ENCODE peak calls at places on chromosomes 1 and 21, in four cellular contexts. J is Peyer's patch, Q is A549, H is IMR-90. E is an unnamed sample.

GRCh38 chr1:55965981-55966461 is 613.3 kb downstream of the PLPP3 start:
- DNase-seq in J (no peak), Q (no peak), H (peak; percentile 65), E (peak; percentile 55)

GRCh38 chr1:217562229-217562878 is 68.5 kb downstream of the GPATCH2 start:
- DNase-seq in J (no peak), Q (peak; percentile 25), H (peak; percentile 86), E (peak; percentile 91)

GRCh38 chr21:42040411-42041180 is 30.4 kb upstream of the ZBTB21 start:
- DNase-seq in J (no peak), Q (peak; percentile 58), H (peak; percentile 100), E (peak; percentile 99)

GRCh38 chr1:98336472-98337118 is 324.9 kb upstream of the SNX7 start:
- DNase-seq in J (no peak), Q (no peak), H (no peak), E (no peak)

GRCh38 chr1:94236021-94236491 is 1.3 kb downstream of the ARHGAP29 start:
- DNase-seq in J (no peak), Q (no peak), H (peak; percentile 8), E (no peak)

GRCh38 chr1:210687582-210688279 is 359.0 kb downstream of the HHAT start:
- DNase-seq in J (no peak), Q (peak; percentile 53), H (peak; percentile 12), E (no peak)

GRCh38 chr1:25556791-25557476 is 13.5 kb downstream of the LDLRAP1 start:
- DNase-seq in J (no peak), Q (peak; percentile 14), H (peak; percentile 41), E (peak; percentile 64)

GRCh38 chr21:36504067-36505058 is 24.4 kb upstream of the CLDN14 start:
- DNase-seq in J (peak; percentile 64), Q (peak; percentile 44), H (peak; percentile 68), E (peak; percentile 66)

GRCh38 chr1:85440584-85440983 is 24.4 kb downstream of the DDAH1 start:
- DNase-seq in J (no peak), Q (no peak), H (no peak), E (no peak)

GRCh38 chr1:190852611-190853010 is 374.9 kb upstream of the BRINP3 start:
- DNase-seq in J (no peak), Q (no peak), H (no peak), E (no peak)

GRCh38 chr1:158189637-158190036 is 8.9 kb downstream of the CD1D start:
- DNase-seq in J (no peak), Q (no peak), H (no peak), E (no peak)

GRCh38 chr1:172585861-172586260 is 52.9 kb downstream of the SUCO start:
- DNase-seq in J (no peak), Q (no peak), H (no peak), E (no peak)

GRCh38 chr1:236854602-236854978 is 59.5 kb downstream of the MTR start:
- DNase-seq in J (no peak), Q (no peak), H (peak; percentile 46), E (peak; percentile 42)

GRCh38 chr1:245961137-245961540 is 545.9 kb downstream of the SMYD3 start:
- DNase-seq in J (no peak), Q (no peak), H (peak; percentile 44), E (peak; percentile 83)

GRCh38 chr1:239884776-239885175 is 206.9 kb upstream of the FMN2 start:
- DNase-seq in J (no peak), Q (no peak), H (no peak), E (peak; percentile 30)

GRCh38 chr1:205376739-205377138 is 20.0 kb upstream of the KLHDC8A start:
- DNase-seq in J (no peak), Q (peak; percentile 38), H (no peak), E (no peak)

GRCh38 chr21:33948096-33948950 is 32.7 kb upstream of the ATP5PO start:
- DNase-seq in J (peak; percentile 92), Q (peak; percentile 62), H (peak; percentile 30), E (peak; percentile 47)

GRCh38 chr1:204828352-204828850 is 42.3 kb upstream of the NFASC start:
- DNase-seq in J (peak; percentile 69), Q (peak; percentile 60), H (no peak), E (peak; percentile 12)

GRCh38 chr1:12085643-12086260 is 22.6 kb downstream of the TNFRSF8 start:
- DNase-seq in J (no peak), Q (no peak), H (no peak), E (no peak)

GRCh38 chr1:216632980-216633379 is 90.2 kb downstream of the ESRRG start:
- DNase-seq in J (no peak), Q (no peak), H (no peak), E (no peak)

GRCh38 chr1:202018476-202019234 is 8.3 kb downstream of the ELF3 start:
- DNase-seq in J (peak; percentile 86), Q (peak; percentile 99), H (no peak), E (peak; percentile 51)

GRCh38 chr21:44765231-44766013 is 36.2 kb downstream of the UBE2G2 start:
- DNase-seq in J (no peak), Q (no peak), H (no peak), E (no peak)

GRCh38 chr1:156600733-156601121 is 552 bp downstream of the GPATCH4 start:
- DNase-seq in J (no peak), Q (no peak), H (no peak), E (peak; percentile 15)

GRCh38 chr1:156598125-156598524 is 3.2 kb downstream of the GPATCH4 start:
- DNase-seq in J (no peak), Q (no peak), H (no peak), E (no peak)

GRCh38 chr1:156601122-156601830 is at the start of gene GPATCH4:
- DNase-seq in J (peak; percentile 89), Q (peak; percentile 92), H (peak; percentile 92), E (peak; percentile 90)

GRCh38 chr1:156598731-156599432 is 2.4 kb downstream of the GPATCH4 start:
- DNase-seq in J (no peak), Q (no peak), H (no peak), E (no peak)

DNA sequence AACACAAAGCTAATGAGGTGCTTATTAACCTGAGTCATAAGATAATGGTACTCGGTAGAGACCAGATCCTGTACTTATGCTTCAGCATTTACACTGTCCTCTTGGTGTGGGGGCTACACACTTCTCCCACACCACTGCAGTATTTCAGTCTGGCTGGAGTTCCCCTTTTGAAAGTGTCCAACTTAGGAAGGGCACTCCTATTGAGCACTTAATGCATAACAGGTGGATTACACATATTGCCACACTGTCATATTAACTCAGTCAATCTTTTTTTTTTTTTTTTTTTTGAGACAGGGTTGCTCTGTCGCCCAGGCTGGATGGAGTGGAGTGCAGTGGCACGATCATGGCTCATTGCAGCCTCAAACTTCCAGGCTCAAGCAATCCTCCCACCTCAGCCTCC is 1.5 kb downstream of the GPATCH4 start:
- DNase-seq in J (no peak), Q (peak; percentile 66), H (no peak), E (no peak)
- TF ChIP-seq CTCF in J (peak; percentile 21), Q (no peak), H (peak; percentile 14), E (no peak)

GRCh38 chr1:39204441-39205081 is at the start of gene MACF1:
- DNase-seq in J (peak; percentile 69), Q (peak; percentile 82), H (peak; percentile 98), E (peak; percentile 98)
- H3K4me3 ChIP-seq in J (peak within 1 kb of the TSS; percentile 42), Q (peak within 1 kb of the TSS; percentile 35), H (peak within 1 kb of the TSS; percentile 54), E (peak within 1 kb of the TSS; percentile 72)

GRCh38 chr1:243708210-243708609 is 141.8 kb downstream of the AKT3 start:
- DNase-seq in J (no peak), Q (no peak), H (no peak), E (no peak)
- TF ChIP-seq CTCF in J (no peak), Q (peak; percentile 46), H (peak; percentile 42), E (peak; percentile 26)

DNA sequence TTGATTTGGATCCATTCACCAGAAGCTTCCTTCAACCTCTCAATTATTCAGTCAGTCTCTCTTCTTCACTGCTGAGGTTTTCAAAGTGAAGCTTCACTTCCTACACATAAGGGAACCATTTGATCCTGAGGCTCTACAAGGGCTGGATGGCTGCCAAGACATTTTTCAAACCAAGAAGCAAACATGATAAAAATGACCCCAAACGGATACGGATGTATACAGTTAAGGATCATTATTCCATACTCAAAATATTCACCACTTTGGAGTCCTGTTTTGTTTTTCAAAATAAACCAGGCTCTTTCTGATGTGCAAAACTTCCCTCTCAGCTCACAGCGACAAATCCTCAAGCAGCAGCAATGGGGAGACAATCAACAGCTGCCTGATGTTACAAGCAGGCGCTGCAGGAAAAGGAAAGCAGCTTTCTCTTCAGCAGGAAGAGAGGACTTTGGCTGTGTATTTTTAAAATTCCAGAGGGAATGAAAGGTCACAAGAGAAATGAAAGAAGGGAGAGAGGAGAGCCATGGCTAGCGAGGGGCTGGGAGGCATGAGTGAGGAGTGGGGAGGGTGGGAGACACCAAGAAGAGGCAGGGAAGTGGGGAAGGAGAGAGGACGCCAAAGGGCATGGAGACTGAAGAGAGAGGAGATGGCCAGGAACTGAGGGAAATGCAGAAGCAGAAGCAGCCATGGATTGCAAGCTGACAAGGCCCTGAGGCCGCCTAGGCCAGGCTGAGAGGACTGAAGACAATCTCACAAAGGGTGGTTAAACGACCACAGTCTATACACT is 145.4 kb downstream of the SLC45A1 start:
- DNase-seq in J (no peak), Q (no peak), H (peak; percentile 89), E (peak; percentile 94)
- H3K4me3 ChIP-seq in J (peak overlapping the region; percentile 5), Q (no peak overlapping the region), H (no peak overlapping the region), E (peak overlapping the region; percentile 29)

DNA sequence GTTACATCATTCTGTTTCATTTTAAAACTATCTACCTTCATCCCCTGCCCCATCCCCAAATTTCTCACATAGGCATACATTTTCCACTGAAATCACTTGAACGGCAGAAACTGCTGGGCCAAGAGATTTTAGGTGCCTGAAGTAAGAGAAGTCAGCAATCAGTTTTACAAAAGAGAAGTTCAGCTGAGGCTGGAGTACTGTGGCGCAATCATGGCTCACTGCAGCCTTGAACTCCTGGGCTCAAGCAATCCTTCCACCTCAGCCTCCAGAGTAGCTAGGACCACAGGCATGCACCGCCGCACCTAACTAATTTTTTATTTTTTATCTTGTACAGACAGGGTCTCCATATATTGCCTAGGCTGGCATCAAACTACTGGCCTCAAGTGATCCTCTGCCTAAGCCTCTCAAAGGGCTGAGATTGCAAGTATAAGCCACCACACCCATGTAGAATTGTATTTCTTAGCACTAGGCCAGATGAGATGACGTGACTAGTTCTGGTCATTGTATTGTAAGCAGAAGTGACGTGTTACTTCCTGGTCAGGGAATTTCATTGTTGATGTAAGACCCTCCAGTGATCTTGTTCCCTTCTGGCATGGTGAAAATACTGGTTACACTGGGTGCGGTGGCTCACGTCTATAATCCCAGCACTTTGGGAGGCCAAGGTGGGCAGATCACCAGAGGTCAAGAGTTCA is 7.1 kb downstream of the BECN2 start:
- DNase-seq in J (no peak), Q (peak; percentile 35), H (peak; percentile 5), E (no peak)
- TF ChIP-seq CTCF in J (no peak), Q (no peak), H (no peak), E (no peak)

DNA sequence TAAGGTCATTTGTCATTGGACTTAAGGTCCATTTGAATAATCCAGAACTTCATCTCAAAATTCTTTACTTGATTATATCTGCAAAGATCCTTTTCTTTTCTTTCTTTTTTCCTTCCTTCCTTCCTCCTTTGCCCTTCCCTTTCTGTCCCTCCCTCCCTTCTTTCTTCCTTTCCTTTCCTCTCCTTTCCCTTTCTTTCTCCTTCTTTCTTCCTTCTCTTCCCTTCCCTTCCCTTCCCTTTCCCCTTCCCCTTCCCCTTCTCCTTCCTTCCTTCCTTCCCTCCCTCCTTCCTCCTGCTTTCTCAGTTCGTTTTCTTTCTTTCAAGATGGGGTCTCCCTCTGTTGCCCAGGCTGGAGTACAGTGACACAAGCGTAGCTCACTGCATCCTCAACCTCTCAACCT is 35.5 kb downstream of the CA6 start:
- DNase-seq in J (no peak), Q (no peak), H (no peak), E (no peak)
- H3K4me3 ChIP-seq in J (no peak overlapping the region), Q (no peak overlapping the region), H (no peak overlapping the region), E (no peak overlapping the region)

E was measured in fibroblast of villous mesenchyme.